ENCODE peak calls at places on chromosomes 1 and 21, in four cellular contexts. L is NCI-H1105 treated with DMSO at 0.1 percent for 48 hours; B is NCI-H226; T is activated CD4-positive, alpha-beta T cell treated with anti-CD3 and anti-CD28 coated beads for 36 hours. H is an unnamed sample.

GRCh38 chr1:170471310-170471839 is 60.6 kb upstream of the GORAB start:
- DNase-seq in L (no peak), B (no peak), T (no peak), H (no peak)

GRCh38 chr1:58584082-58584895 is 7.2 kb upstream of the TACSTD2 start:
- DNase-seq in L (no peak), B (peak; percentile 97), T (no peak), H (no peak)

GRCh38 chr1:224106568-224107281 is 7.2 kb upstream of the FBXO28 start:
- DNase-seq in L (peak; percentile 22), B (peak; percentile 32), T (peak; percentile 30), H (no peak)

GRCh38 chr1:229629251-229629650 is 3.2 kb downstream of the URB2 start:
- DNase-seq in L (no peak), B (no peak), T (no peak), H (no peak)

GRCh38 chr1:155952505-155952890 is 11.1 kb downstream of the RXFP4 start:
- DNase-seq in L (no peak), B (no peak), T (no peak), H (no peak)

GRCh38 chr1:151825204-151825603 is 6.4 kb downstream of the RORC start:
- DNase-seq in L (no peak), B (no peak), T (no peak), H (no peak)

GRCh38 chr1:204920967-204921366 is 50.3 kb downstream of the NFASC start:
- DNase-seq in L (no peak), B (no peak), T (no peak), H (no peak)

GRCh38 chr1:40930174-40930573 is 49.3 kb upstream of the CTPS1 start:
- DNase-seq in L (no peak), B (no peak), T (no peak), H (no peak)

GRCh38 chr1:27301582-27302199 is 20.3 kb upstream of the TMEM222 start:
- DNase-seq in L (no peak), B (no peak), T (no peak), H (no peak)

GRCh38 chr21:21722736-21723135 is 724.5 kb downstream of the NCAM2 start:
- DNase-seq in L (no peak), B (no peak), T (no peak), H (no peak)

GRCh38 chr1:155123801-155124200 is 3.9 kb upstream of the EFNA1 start:
- DNase-seq in L (no peak), B (no peak), T (no peak), H (no peak)

H was measured in chondrocyte.